ENCODE peak calls at places on chromosomes 12 and 14, in four cellular contexts. C is fibroblast of lung, M is body of pancreas, G is brain microvascular endothelial cell. F is an unnamed sample.

GRCh38 chr14:102768223-102769048 is 8.8 kb upstream of the TRAF3 start:
- DNase-seq in C (no peak), M (no peak), G (no peak), F (no peak)

GRCh38 chr14:70735043-70735442 is 74.3 kb downstream of the MAP3K9 start:
- DNase-seq in C (no peak), M (no peak), G (no peak), F (no peak)

GRCh38 chr14:35704793-35705493 is 104.2 kb downstream of the RALGAPA1 start:
- DNase-seq in C (no peak), M (no peak), G (no peak), F (no peak)

GRCh38 chr12:34598851-34599529 is 576.7 kb downstream of the ALG10 start:
- DNase-seq in C (no peak), M (no peak), G (no peak), F (no peak)

GRCh38 chr12:94504386-94504785 is 44.7 kb upstream of the CEP83 start:
- DNase-seq in C (no peak), M (no peak), G (no peak), F (no peak)

GRCh38 chr12:41277019-41277770 is 89.1 kb downstream of the PDZRN4 start:
- DNase-seq in C (peak; percentile 65), M (no peak), G (peak; percentile 11), F (peak; percentile 36)

GRCh38 chr14:70905316-70905715 is 1.9 kb upstream of the PCNX1 start:
- DNase-seq in C (peak; percentile 97), M (no peak), G (no peak), F (peak; percentile 31)

GRCh38 chr14:77458249-77458950 is 507 bp downstream of the AHSA1 start:
- DNase-seq in C (peak; percentile 16), M (peak; percentile 35), G (peak; percentile 24), F (peak; percentile 25)

GRCh38 chr14:24426912-24427536 is 2.4 kb downstream of the CBLN3 start:
- DNase-seq in C (no peak), M (peak; percentile 68), G (no peak), F (no peak)

GRCh38 chr14:68466491-68466977 is 326.3 kb downstream of the ZFP36L1 start:
- DNase-seq in C (peak; percentile 91), M (no peak), G (peak; percentile 79), F (peak; percentile 86)

GRCh38 chr12:103780093-103780440 is 61.0 kb downstream of the NT5DC3 start:
- DNase-seq in C (peak; percentile 20), M (no peak), G (peak; percentile 33), F (peak; percentile 6)

GRCh38 chr14:106522990-106523389 is 996.6 kb downstream of the TMEM121 start:
- DNase-seq in C (no peak), M (no peak), G (no peak), F (no peak)

GRCh38 chr14:106513302-106513701 is 986.9 kb downstream of the TMEM121 start:
- DNase-seq in C (no peak), M (no peak), G (no peak), F (no peak)

DNA sequence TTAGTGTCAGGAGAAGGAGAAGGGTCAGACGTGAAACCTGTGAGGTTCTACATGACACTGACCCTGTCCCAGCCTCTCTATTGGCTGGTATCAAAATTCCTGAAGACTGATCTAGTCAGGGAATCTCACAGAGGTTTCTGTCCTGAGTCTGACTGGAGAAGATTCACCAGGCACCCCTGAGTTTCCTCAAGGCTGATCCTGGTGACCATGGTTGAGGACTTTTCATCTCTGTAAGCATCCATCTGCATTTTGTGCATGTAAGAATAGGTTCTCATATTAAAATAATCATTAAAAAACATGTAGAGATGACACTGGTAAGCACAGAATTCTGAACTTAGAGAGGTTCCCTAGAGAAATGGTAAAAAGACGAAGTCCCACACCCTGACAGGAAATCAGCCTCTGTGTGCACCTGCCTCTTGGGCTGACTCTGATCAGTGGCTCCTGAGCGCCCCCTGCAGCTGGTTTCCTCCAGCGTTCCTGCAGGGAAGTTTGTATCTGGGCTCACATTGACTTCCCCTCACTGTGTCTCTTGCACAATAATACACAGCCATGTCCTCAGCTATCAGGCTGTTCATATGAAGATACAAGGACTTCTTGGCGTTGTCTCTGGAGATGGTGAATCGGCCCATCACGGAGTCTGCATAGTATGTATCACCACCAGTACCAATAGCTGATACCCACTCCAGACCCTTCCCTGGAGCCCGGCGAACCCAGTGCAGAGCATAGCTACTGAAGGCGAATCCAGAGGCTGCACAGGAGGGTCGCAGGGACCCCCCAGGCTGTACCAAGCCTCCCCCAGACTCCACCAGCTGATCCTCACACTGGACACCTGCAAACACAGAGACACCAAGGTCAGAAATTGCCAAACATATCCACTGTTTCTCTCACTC is 991.9 kb downstream of the TMEM121 start:
- DNase-seq in C (no peak), M (peak; percentile 29), G (no peak), F (no peak)
- TF ChIP-seq CTCF in C (no peak), M (no peak), G (no peak), F (no peak)

GRCh38 chr12:85155791-85156190 is 119.6 kb downstream of the LRRIQ1 start:
- DNase-seq in C (peak; percentile 34), M (no peak), G (peak; percentile 22), F (no peak)
- TF ChIP-seq CTCF in C (no peak), M (no peak), G (no peak), F (no peak)

DNA sequence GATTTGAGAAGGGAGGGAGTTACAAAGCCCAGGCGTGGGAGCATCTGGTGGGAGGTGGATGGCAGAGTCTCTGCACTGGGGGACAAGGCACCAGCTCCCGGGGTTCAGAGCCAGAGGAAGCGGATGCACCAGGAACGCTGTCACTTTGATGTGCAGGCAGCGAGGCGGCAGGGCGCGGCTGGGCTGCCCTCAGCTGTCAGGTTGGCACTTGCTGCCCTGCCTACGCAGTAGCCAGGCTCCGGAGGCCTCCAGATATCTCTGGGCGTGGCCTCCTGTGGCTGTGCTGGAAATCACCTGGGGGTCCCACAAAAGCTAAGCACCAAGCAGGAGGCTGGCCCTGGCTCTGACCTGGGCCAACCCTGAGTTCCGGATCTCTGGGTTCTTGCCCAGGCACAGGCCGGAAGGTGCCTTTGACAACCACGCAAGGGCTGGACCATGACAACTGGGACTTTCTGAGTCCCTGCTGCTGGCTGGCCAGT is 62.1 kb upstream of the MAP1LC3B2 start:
- DNase-seq in C (no peak), M (no peak), G (no peak), F (no peak)
- TF ChIP-seq CTCF in C (no peak), M (no peak), G (no peak), F (no peak)

GRCh38 chr12:111488271-111488670 is 82.5 kb downstream of the SH2B3 start:
- DNase-seq in C (peak; percentile 28), M (no peak), G (peak; percentile 48), F (no peak)

GRCh38 chr12:111482464-111482863 is 76.7 kb downstream of the SH2B3 start:
- DNase-seq in C (no peak), M (no peak), G (no peak), F (no peak)
- TF ChIP-seq CTCF in C (no peak), M (peak; percentile 35), G (peak; percentile 12), F (peak; percentile 67)

GRCh38 chr14:56885795-56886194 is 75.5 kb upstream of the OTX2 start:
- DNase-seq in C (no peak), M (no peak), G (no peak), F (no peak)

GRCh38 chr14:56888274-56888673 is 78.0 kb upstream of the OTX2 start:
- DNase-seq in C (no peak), M (no peak), G (no peak), F (no peak)

GRCh38 chr14:56886471-56887062 is 76.3 kb upstream of the OTX2 start:
- DNase-seq in C (no peak), M (no peak), G (no peak), F (no peak)

GRCh38 chr14:56889705-56890104 is 79.4 kb upstream of the OTX2 start:
- DNase-seq in C (no peak), M (no peak), G (no peak), F (no peak)

DNA sequence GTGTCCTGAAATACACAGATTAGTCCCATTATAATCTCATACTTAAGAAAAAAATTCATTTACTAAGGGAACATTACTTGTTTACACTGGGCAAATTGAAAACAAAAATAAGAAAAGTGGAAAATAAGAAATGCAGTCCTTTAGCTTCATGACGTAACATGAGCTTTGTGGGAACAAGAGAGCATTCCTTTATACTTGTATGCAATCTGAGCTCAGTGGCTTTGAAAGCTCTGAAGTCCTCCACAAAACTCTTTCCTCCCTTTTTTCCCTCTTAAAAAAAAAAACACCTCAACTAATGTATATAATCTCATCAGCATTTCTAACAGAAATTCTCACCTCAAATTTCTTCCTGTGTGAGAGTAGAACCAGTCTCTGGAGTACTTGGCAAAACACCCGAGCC is 76.9 kb upstream of the OTX2 start:
- DNase-seq in C (no peak), M (no peak), G (no peak), F (no peak)
- TF ChIP-seq CTCF in C (no peak), M (no peak), G (no peak), F (no peak)

GRCh38 chr12:127966331-127966730 is 300.6 kb upstream of the TMEM132C start:
- DNase-seq in C (no peak), M (no peak), G (no peak), F (no peak)

GRCh38 chr12:127963926-127964325 is 303.0 kb upstream of the TMEM132C start:
- DNase-seq in C (no peak), M (no peak), G (no peak), F (no peak)

GRCh38 chr12:127964717-127965116 is 302.3 kb upstream of the TMEM132C start:
- DNase-seq in C (no peak), M (no peak), G (peak; percentile 77), F (no peak)
- TF ChIP-seq CTCF in C (no peak), M (no peak), G (peak; percentile 56), F (no peak)

DNA sequence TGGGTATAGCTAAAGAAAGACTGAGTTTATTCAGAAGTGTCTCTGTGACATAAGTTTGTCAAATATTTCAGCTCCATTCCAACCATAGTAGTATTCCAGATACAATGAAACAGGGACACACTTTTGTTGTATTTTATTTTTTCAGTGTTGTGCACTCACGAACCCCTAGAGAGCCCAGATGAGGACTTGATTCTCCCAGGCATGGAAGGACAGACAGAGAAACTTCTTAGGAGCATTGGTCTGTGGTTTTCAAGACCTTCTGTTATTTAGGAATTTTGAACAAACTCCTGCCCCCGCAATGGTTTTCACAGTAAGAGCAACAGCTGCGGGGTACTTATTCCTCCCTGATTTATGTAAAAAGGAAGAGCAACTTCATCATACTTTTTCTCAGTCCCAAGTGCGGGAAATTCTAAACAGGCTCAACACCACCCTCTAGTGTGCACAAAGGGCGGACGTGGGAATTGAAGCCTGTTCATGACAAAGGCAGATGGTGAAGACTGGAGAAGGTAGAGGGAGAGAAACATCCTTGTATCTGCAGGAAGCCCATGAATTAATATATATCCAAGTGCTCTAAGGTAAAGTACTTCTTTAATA is 147.6 kb downstream of the PAH start:
- DNase-seq in C (peak; percentile 54), M (peak; percentile 52), G (peak; percentile 72), F (peak; percentile 65)
- TF ChIP-seq CTCF in C (peak; percentile 88), M (peak; percentile 66), G (peak; percentile 73), F (peak; percentile 85)

GRCh38 chr12:51798507-51798906 is 50.0 kb downstream of the FIGNL2 start:
- DNase-seq in C (no peak), M (no peak), G (no peak), F (no peak)
- TF ChIP-seq CTCF in C (no peak), M (no peak), G (no peak), F (no peak)

GRCh38 chr14:20608383-20609095 is 17.4 kb upstream of the RNASE12 start:
- DNase-seq in C (no peak), M (no peak), G (no peak), F (no peak)

GRCh38 chr14:20607617-20608016 is 16.4 kb upstream of the RNASE12 start:
- DNase-seq in C (no peak), M (no peak), G (no peak), F (no peak)

GRCh38 chr14:20604291-20604690 is 13.1 kb upstream of the RNASE12 start:
- DNase-seq in C (no peak), M (no peak), G (no peak), F (no peak)

GRCh38 chr14:20606902-20607242 is 15.7 kb upstream of the RNASE12 start:
- DNase-seq in C (no peak), M (no peak), G (no peak), F (no peak)

GRCh38 chr14:20606190-20606901 is 15.2 kb upstream of the RNASE12 start:
- DNase-seq in C (peak; percentile 15), M (no peak), G (peak; percentile 53), F (peak; percentile 49)
- TF ChIP-seq CTCF in C (peak; percentile 47), M (peak; percentile 46), G (peak; percentile 86), F (peak; percentile 80)